ENCODE peak calls at places on chromosomes 13 and 19, in ten cellular contexts. One of them, this sample, is unnamed.

GRCh38 chr13:113121183-113121927 is 1.2 kb upstream of the F10 start:
- DNase-seq in A172: no peak
- DNase-seq in activated CD4-positive, CD25-positive, alpha-beta regulatory T cell: no peak
- DNase-seq in cardiac muscle cell: no peak
- DNase-seq in NCI-H82: no peak
- DNase-seq in mucosa of gallbladder: no peak
- DNase-seq in H7: peak
- DNase-seq in T-helper 22 cell: no peak
- DNase-seq in body of pancreas: no peak
- DNase-seq in NCI-H748 treated with DMSO at 0.1 percent for 48 hours: no peak
- DNase-seq in this sample: no peak

GRCh38 chr13:21427741-21428140 is 31.4 kb downstream of the ZDHHC20 start:
- DNase-seq in A172: no peak
- DNase-seq in activated CD4-positive, CD25-positive, alpha-beta regulatory T cell: no peak
- DNase-seq in cardiac muscle cell: no peak
- DNase-seq in NCI-H82: no peak
- DNase-seq in mucosa of gallbladder: no peak
- DNase-seq in H7: no peak
- DNase-seq in T-helper 22 cell: no peak
- DNase-seq in body of pancreas: no peak
- DNase-seq in NCI-H748 treated with DMSO at 0.1 percent for 48 hours: no peak
- DNase-seq in this sample: no peak

GRCh38 chr19:15010497-15011255 is 31.0 kb upstream of the SLC1A6 start:
- DNase-seq in A172: no peak
- DNase-seq in activated CD4-positive, CD25-positive, alpha-beta regulatory T cell: no peak
- DNase-seq in cardiac muscle cell: no peak
- DNase-seq in NCI-H82: peak
- DNase-seq in mucosa of gallbladder: no peak
- DNase-seq in H7: peak
- DNase-seq in T-helper 22 cell: no peak
- DNase-seq in body of pancreas: no peak
- DNase-seq in NCI-H748 treated with DMSO at 0.1 percent for 48 hours: no peak
- DNase-seq in this sample: no peak

GRCh38 chr13:47790755-47791154 is 210.3 kb downstream of the SUCLA2 start:
- DNase-seq in A172: no peak
- DNase-seq in activated CD4-positive, CD25-positive, alpha-beta regulatory T cell: no peak
- DNase-seq in cardiac muscle cell: no peak
- DNase-seq in NCI-H82: no peak
- DNase-seq in mucosa of gallbladder: no peak
- DNase-seq in H7: no peak
- DNase-seq in T-helper 22 cell: no peak
- DNase-seq in body of pancreas: no peak
- DNase-seq in NCI-H748 treated with DMSO at 0.1 percent for 48 hours: no peak
- DNase-seq in this sample: no peak

GRCh38 chr13:29435125-29435911 is 160.2 kb downstream of the SLC7A1 start:
- DNase-seq in A172: peak
- DNase-seq in activated CD4-positive, CD25-positive, alpha-beta regulatory T cell: no peak
- DNase-seq in cardiac muscle cell: peak
- DNase-seq in NCI-H82: no peak
- DNase-seq in mucosa of gallbladder: no peak
- DNase-seq in H7: no peak
- DNase-seq in T-helper 22 cell: no peak
- DNase-seq in body of pancreas: no peak
- DNase-seq in NCI-H748 treated with DMSO at 0.1 percent for 48 hours: no peak
- DNase-seq in this sample: no peak

GRCh38 chr19:6125571-6125989 is 9.9 kb upstream of the ACSBG2 start:
- DNase-seq in A172: peak
- DNase-seq in activated CD4-positive, CD25-positive, alpha-beta regulatory T cell: peak
- DNase-seq in cardiac muscle cell: peak
- DNase-seq in NCI-H82: peak
- DNase-seq in mucosa of gallbladder: peak
- DNase-seq in H7: peak
- DNase-seq in T-helper 22 cell: peak
- DNase-seq in body of pancreas: peak
- DNase-seq in NCI-H748 treated with DMSO at 0.1 percent for 48 hours: peak
- DNase-seq in this sample: peak

GRCh38 chr13:20608438-20609020 is 41.6 kb downstream of the IFT88 start:
- DNase-seq in A172: no peak
- DNase-seq in activated CD4-positive, CD25-positive, alpha-beta regulatory T cell: no peak
- DNase-seq in cardiac muscle cell: no peak
- DNase-seq in NCI-H82: no peak
- DNase-seq in mucosa of gallbladder: no peak
- DNase-seq in H7: no peak
- DNase-seq in T-helper 22 cell: no peak
- DNase-seq in body of pancreas: no peak
- DNase-seq in NCI-H748 treated with DMSO at 0.1 percent for 48 hours: no peak
- DNase-seq in this sample: no peak

GRCh38 chr13:79427265-79427664 is 21.2 kb upstream of the RBM26 start:
- DNase-seq in A172: no peak
- DNase-seq in activated CD4-positive, CD25-positive, alpha-beta regulatory T cell: no peak
- DNase-seq in cardiac muscle cell: no peak
- DNase-seq in NCI-H82: no peak
- DNase-seq in mucosa of gallbladder: no peak
- DNase-seq in H7: no peak
- DNase-seq in T-helper 22 cell: no peak
- DNase-seq in body of pancreas: no peak
- DNase-seq in NCI-H748 treated with DMSO at 0.1 percent for 48 hours: no peak
- DNase-seq in this sample: no peak

GRCh38 chr13:109155301-109155761 is 525.9 kb downstream of the MYO16 start:
- DNase-seq in A172: peak
- DNase-seq in activated CD4-positive, CD25-positive, alpha-beta regulatory T cell: no peak
- DNase-seq in cardiac muscle cell: no peak
- DNase-seq in NCI-H82: no peak
- DNase-seq in mucosa of gallbladder: no peak
- DNase-seq in H7: no peak
- DNase-seq in T-helper 22 cell: no peak
- DNase-seq in body of pancreas: no peak
- DNase-seq in NCI-H748 treated with DMSO at 0.1 percent for 48 hours: no peak
- DNase-seq in this sample: no peak

GRCh38 chr13:112134150-112135075 is 67.5 kb downstream of the SOX1 start:
- DNase-seq in A172: peak
- DNase-seq in activated CD4-positive, CD25-positive, alpha-beta regulatory T cell: no peak
- DNase-seq in cardiac muscle cell: no peak
- DNase-seq in NCI-H82: no peak
- DNase-seq in mucosa of gallbladder: no peak
- DNase-seq in H7: no peak
- DNase-seq in T-helper 22 cell: no peak
- DNase-seq in body of pancreas: no peak
- DNase-seq in NCI-H748 treated with DMSO at 0.1 percent for 48 hours: no peak
- DNase-seq in this sample: peak

GRCh38 chr13:23160241-23161175 is 20.3 kb upstream of the SGCG start:
- DNase-seq in A172: no peak
- DNase-seq in activated CD4-positive, CD25-positive, alpha-beta regulatory T cell: no peak
- DNase-seq in cardiac muscle cell: peak
- DNase-seq in NCI-H82: peak
- DNase-seq in mucosa of gallbladder: no peak
- DNase-seq in H7: peak
- DNase-seq in T-helper 22 cell: no peak
- DNase-seq in body of pancreas: no peak
- DNase-seq in NCI-H748 treated with DMSO at 0.1 percent for 48 hours: no peak
- DNase-seq in this sample: no peak

GRCh38 chr19:8209111-8209964 is at the start of gene CERS4:
- DNase-seq in A172: no peak
- DNase-seq in activated CD4-positive, CD25-positive, alpha-beta regulatory T cell: peak
- DNase-seq in cardiac muscle cell: peak
- DNase-seq in NCI-H82: peak
- DNase-seq in mucosa of gallbladder: peak
- DNase-seq in H7: peak
- DNase-seq in T-helper 22 cell: peak
- DNase-seq in body of pancreas: peak
- DNase-seq in NCI-H748 treated with DMSO at 0.1 percent for 48 hours: peak
- DNase-seq in this sample: peak

GRCh38 chr13:39777527-39778061 is 122.1 kb downstream of the COG6 start:
- DNase-seq in A172: peak
- DNase-seq in activated CD4-positive, CD25-positive, alpha-beta regulatory T cell: no peak
- DNase-seq in cardiac muscle cell: no peak
- DNase-seq in NCI-H82: peak
- DNase-seq in mucosa of gallbladder: no peak
- DNase-seq in H7: no peak
- DNase-seq in T-helper 22 cell: no peak
- DNase-seq in body of pancreas: no peak
- DNase-seq in NCI-H748 treated with DMSO at 0.1 percent for 48 hours: no peak
- DNase-seq in this sample: no peak

GRCh38 chr19:47723573-47723923 is 10.3 kb downstream of the EHD2 start:
- DNase-seq in A172: peak
- DNase-seq in activated CD4-positive, CD25-positive, alpha-beta regulatory T cell: no peak
- DNase-seq in cardiac muscle cell: no peak
- DNase-seq in NCI-H82: peak
- DNase-seq in mucosa of gallbladder: peak
- DNase-seq in H7: no peak
- DNase-seq in T-helper 22 cell: no peak
- DNase-seq in body of pancreas: peak
- DNase-seq in NCI-H748 treated with DMSO at 0.1 percent for 48 hours: no peak
- DNase-seq in this sample: peak

GRCh38 chr13:110925023-110925608 is 10.2 kb upstream of the ANKRD10 start:
- DNase-seq in A172: no peak
- DNase-seq in activated CD4-positive, CD25-positive, alpha-beta regulatory T cell: no peak
- DNase-seq in cardiac muscle cell: peak
- DNase-seq in NCI-H82: peak
- DNase-seq in mucosa of gallbladder: no peak
- DNase-seq in H7: no peak
- DNase-seq in T-helper 22 cell: no peak
- DNase-seq in body of pancreas: no peak
- DNase-seq in NCI-H748 treated with DMSO at 0.1 percent for 48 hours: no peak
- DNase-seq in this sample: no peak